ENCODE peak calls at places on chromosomes 6 and 20, in seven cellular contexts. Q, W, J, Z, R, N and B are unnamed samples.

GRCh38 chr6:107114213-107114871 is 973 bp downstream of the BEND3 start:
- DNase-seq in Q (no peak), W (peak), J (peak), Z (peak), R (peak), N (no peak), B (no peak)

GRCh38 chr6:106290954-106291353 is 34.6 kb downstream of the ATG5 start:
- DNase-seq in Q (no peak), W (no peak), J (no peak), Z (no peak), R (no peak), N (no peak), B (no peak)

GRCh38 chr20:44566018-44566417 is 16.4 kb upstream of the PKIG start:
- DNase-seq in Q (no peak), W (no peak), J (no peak), Z (no peak), R (no peak), N (no peak), B (no peak)

GRCh38 chr20:46119028-46119546 is 973 bp downstream of the CD40 start:
- DNase-seq in Q (no peak), W (no peak), J (no peak), Z (no peak), R (no peak), N (peak), B (no peak)

GRCh38 chr20:13930246-13930645 is 60.2 kb downstream of the SEL1L2 start:
- DNase-seq in Q (no peak), W (no peak), J (no peak), Z (no peak), R (no peak), N (no peak), B (no peak)

GRCh38 chr6:5275497-5275896 is 14.2 kb downstream of the FARS2 start:
- DNase-seq in Q (no peak), W (no peak), J (no peak), Z (no peak), R (no peak), N (no peak), B (no peak)

GRCh38 chr20:59850018-59850641 is 83.3 kb downstream of the SYCP2 start:
- DNase-seq in Q (peak), W (peak), J (peak), Z (peak), R (no peak), N (peak), B (no peak)

GRCh38 chr6:102015431-102015830 is 621.9 kb downstream of the GRIK2 start:
- DNase-seq in Q (no peak), W (no peak), J (no peak), Z (no peak), R (no peak), N (no peak), B (no peak)

GRCh38 chr6:148440877-148441453 is 98.3 kb downstream of the SASH1 start:
- DNase-seq in Q (no peak), W (peak), J (no peak), Z (peak), R (no peak), N (no peak), B (peak)

GRCh38 chr6:35083507-35083906 is 57.6 kb downstream of the TCP11 start:
- DNase-seq in Q (no peak), W (no peak), J (no peak), Z (no peak), R (peak), N (no peak), B (no peak)

GRCh38 chr6:3825331-3825831 is 23.8 kb upstream of the FAM50B start:
- DNase-seq in Q (no peak), W (no peak), J (peak), Z (peak), R (no peak), N (no peak), B (peak)

GRCh38 chr6:9999806-10000205 is 415.1 kb downstream of the TFAP2A start:
- DNase-seq in Q (no peak), W (no peak), J (no peak), Z (no peak), R (no peak), N (no peak), B (no peak)

GRCh38 chr6:120274547-120274946 is 925.0 kb upstream of the MAN1A1 start:
- DNase-seq in Q (no peak), W (no peak), J (no peak), Z (no peak), R (no peak), N (peak), B (no peak)

GRCh38 chr6:13531956-13532355 is 42.4 kb upstream of the SIRT5 start:
- DNase-seq in Q (peak), W (no peak), J (no peak), Z (no peak), R (no peak), N (no peak), B (no peak)

GRCh38 chr20:24738981-24739633 is 210.0 kb upstream of the CST7 start:
- DNase-seq in Q (no peak), W (no peak), J (no peak), Z (no peak), R (no peak), N (peak), B (no peak)

GRCh38 chr20:40689100-40689942 is at the start of gene MAFB:
- DNase-seq in Q (peak), W (no peak), J (peak), Z (peak), R (peak), N (no peak), B (peak)

GRCh38 chr6:127879685-127880084 is 21.2 kb downstream of the THEMIS start:
- DNase-seq in Q (no peak), W (no peak), J (no peak), Z (no peak), R (no peak), N (no peak), B (peak)

GRCh38 chr6:34657307-34657978 is 39.1 kb downstream of the ILRUN start:
- DNase-seq in Q (no peak), W (no peak), J (peak), Z (peak), R (no peak), N (no peak), B (no peak)

GRCh38 chr6:53628354-53629119 is 37.0 kb downstream of the KLHL31 start:
- DNase-seq in Q (no peak), W (no peak), J (no peak), Z (no peak), R (no peak), N (no peak), B (no peak)

GRCh38 chr20:32727663-32728062 is 15.6 kb downstream of the COMMD7 start:
- DNase-seq in Q (no peak), W (no peak), J (no peak), Z (no peak), R (no peak), N (no peak), B (no peak)

GRCh38 chr6:104462811-104463599 is 396.7 kb downstream of the HACE1 start:
- DNase-seq in Q (no peak), W (no peak), J (no peak), Z (peak), R (peak), N (no peak), B (no peak)

GRCh38 chr6:101630956-101631355 is 237.4 kb downstream of the GRIK2 start:
- DNase-seq in Q (no peak), W (no peak), J (no peak), Z (no peak), R (no peak), N (no peak), B (no peak)

GRCh38 chr6:153231048-153231635 is 100.1 kb upstream of the RGS17 start:
- DNase-seq in Q (peak), W (peak), J (peak), Z (peak), R (peak), N (no peak), B (peak)

GRCh38 chr6:136288566-136289326 is 900 bp downstream of the BCLAF1 start:
- DNase-seq in Q (no peak), W (peak), J (peak), Z (peak), R (peak), N (peak), B (peak)

GRCh38 chr6:24743265-24743943 is 24.4 kb upstream of the C6orf62 start:
- DNase-seq in Q (no peak), W (peak), J (peak), Z (no peak), R (no peak), N (peak), B (no peak)

GRCh38 chr6:17098538-17098937 is 3.3 kb upstream of the STMND1 start:
- DNase-seq in Q (no peak), W (no peak), J (no peak), Z (no peak), R (no peak), N (no peak), B (no peak)

GRCh38 chr6:155314773-155315515 is 660 bp upstream of the TFB1M start:
- DNase-seq in Q (no peak), W (peak), J (peak), Z (peak), R (peak), N (peak), B (no peak)

GRCh38 chr6:27161115-27161514 is 86.4 kb upstream of the PRSS16 start:
- DNase-seq in Q (no peak), W (no peak), J (no peak), Z (no peak), R (no peak), N (no peak), B (no peak)

GRCh38 chr6:142846883-142847287 is 98.1 kb downstream of the HIVEP2 start:
- DNase-seq in Q (no peak), W (no peak), J (no peak), Z (peak), R (no peak), N (no peak), B (no peak)

GRCh38 chr20:13101276-13101675 is 92.5 kb downstream of the SPTLC3 start:
- DNase-seq in Q (no peak), W (no peak), J (no peak), Z (no peak), R (no peak), N (no peak), B (no peak)

GRCh38 chr6:41901882-41902519 is 6.8 kb upstream of the USP49 start:
- DNase-seq in Q (no peak), W (no peak), J (peak), Z (no peak), R (no peak), N (no peak), B (no peak)

GRCh38 chr20:10501377-10501776 is 66.3 kb downstream of the SLX4IP start:
- DNase-seq in Q (no peak), W (no peak), J (peak), Z (no peak), R (no peak), N (no peak), B (no peak)

GRCh38 chr6:43377710-43378229 is 8.3 kb upstream of the ZNF318 start:
- DNase-seq in Q (no peak), W (no peak), J (no peak), Z (peak), R (no peak), N (no peak), B (no peak)

GRCh38 chr6:1485678-1486077 is 96.3 kb downstream of the FOXF2 start:
- DNase-seq in Q (no peak), W (peak), J (no peak), Z (no peak), R (no peak), N (no peak), B (no peak)

GRCh38 chr6:47000842-47001241 is 41.3 kb downstream of the ADGRF1 start:
- DNase-seq in Q (no peak), W (no peak), J (no peak), Z (no peak), R (no peak), N (no peak), B (no peak)

GRCh38 chr20:51258582-51259175 is 235.8 kb upstream of the KCNG1 start:
- DNase-seq in Q (no peak), W (no peak), J (no peak), Z (no peak), R (no peak), N (no peak), B (no peak)

DNA sequence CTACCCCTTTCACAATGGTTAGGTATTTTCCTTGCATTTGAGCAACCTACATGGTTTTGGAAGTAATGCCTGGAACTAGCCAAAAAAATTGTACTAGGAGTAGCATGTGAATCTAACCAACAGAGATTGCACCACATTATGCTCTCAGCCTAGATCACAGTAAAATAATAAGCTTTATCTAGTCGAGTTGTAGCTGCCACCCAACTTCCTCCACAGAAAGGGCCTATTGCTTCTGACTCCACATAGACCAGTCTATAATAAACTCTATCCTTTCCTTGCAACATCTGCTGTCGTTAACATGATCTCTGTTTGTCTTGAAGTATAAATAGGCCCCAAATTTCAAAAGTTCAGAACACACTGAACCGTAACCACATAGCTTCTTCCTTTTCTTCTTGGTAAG is 375.5 kb downstream of the PKHD1 start:
- DNase-seq in Q (no peak), W (no peak), J (no peak), Z (no peak), R (no peak), N (no peak), B (no peak)
- TF ChIP-seq YY1 in Q (no peak), W (no peak), J (no peak), Z (no peak), R (no peak), N (no peak), B (no peak)

GRCh38 chr20:58408603-58409246 is 19.7 kb downstream of the VAPB start:
- DNase-seq in Q (no peak), W (no peak), J (no peak), Z (peak), R (no peak), N (no peak), B (no peak)
- TF ChIP-seq YY1 in Q (no peak), W (no peak), J (no peak), Z (no peak), R (no peak), N (no peak), B (no peak)

DNA sequence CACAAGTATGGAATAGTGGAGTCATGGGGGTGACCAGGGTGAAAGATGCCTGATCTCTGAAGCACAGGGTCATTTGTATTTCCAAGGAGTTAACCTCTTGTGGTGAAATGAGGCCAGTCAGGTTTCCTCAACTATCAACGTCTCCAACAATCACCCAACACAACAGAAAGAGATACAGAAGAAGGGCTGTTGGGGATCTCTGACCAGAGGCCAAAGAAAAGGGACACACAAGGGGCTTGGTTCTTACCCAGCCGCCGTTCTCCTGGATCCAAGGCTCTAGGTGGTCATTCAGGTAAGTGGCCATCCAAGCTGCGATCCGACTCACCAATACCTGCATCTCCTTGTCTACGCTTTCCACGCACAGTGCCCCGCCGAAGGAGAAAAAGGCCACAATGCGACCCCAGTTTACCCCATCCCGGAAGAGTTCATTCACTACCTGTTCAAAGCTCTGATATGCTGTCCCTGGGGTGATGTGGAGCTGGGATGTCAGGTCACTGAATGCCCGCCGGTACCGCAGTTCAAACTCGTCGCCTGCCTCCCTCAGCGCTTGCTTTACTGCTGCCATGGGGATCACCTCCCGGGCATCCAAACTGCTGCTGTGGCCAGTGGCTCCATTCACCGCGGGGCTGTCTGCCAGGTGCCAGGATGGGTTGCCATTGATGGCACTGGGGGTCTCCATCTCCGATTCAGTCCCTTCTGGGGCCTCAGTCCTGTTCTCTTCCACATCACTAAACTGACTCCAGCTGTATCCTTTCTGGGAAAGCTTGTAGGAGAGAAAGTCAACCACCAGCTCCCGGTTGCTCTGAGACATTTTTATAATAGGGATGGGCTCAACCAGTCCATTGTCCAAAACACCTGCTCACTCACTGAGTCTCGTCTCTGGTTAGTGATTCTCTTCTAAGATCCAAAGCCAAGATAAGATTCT is 998 bp downstream of the BCL2L1 start:
- DNase-seq in Q (no peak), W (no peak), J (no peak), Z (no peak), R (no peak), N (no peak), B (no peak)
- TF ChIP-seq YY1 in Q (no peak), W (no peak), J (no peak), Z (no peak), R (no peak), N (no peak), B (no peak)

GRCh38 chr6:163572612-163573011 is 158.1 kb downstream of the QKI start:
- DNase-seq in Q (no peak), W (no peak), J (peak), Z (no peak), R (no peak), N (no peak), B (no peak)
- TF ChIP-seq YY1 in Q (no peak), W (no peak), J (peak), Z (no peak), R (no peak), N (no peak), B (peak)

GRCh38 chr6:161607696-161608297 is 333.9 kb upstream of the AGPAT4 start:
- DNase-seq in Q (no peak), W (no peak), J (no peak), Z (no peak), R (no peak), N (no peak), B (no peak)
- TF ChIP-seq YY1 in Q (no peak), W (no peak), J (no peak), Z (no peak), R (no peak), N (no peak), B (no peak)

GRCh38 chr6:149560736-149561135 is 5.4 kb upstream of the GINM1 start:
- DNase-seq in Q (no peak), W (peak), J (peak), Z (no peak), R (peak), N (no peak), B (no peak)
- TF ChIP-seq YY1 in Q (no peak), W (no peak), J (no peak), Z (no peak), R (no peak), N (no peak), B (no peak)

GRCh38 chr20:63350196-63350595 is 11.0 kb downstream of the CHRNA4 start:
- DNase-seq in Q (no peak), W (no peak), J (no peak), Z (no peak), R (no peak), N (no peak), B (no peak)
- TF ChIP-seq YY1 in Q (no peak), W (no peak), J (no peak), Z (no peak), R (no peak), N (no peak), B (no peak)